ENCODE peak calls at places on chromosome 4, in five cellular contexts. T is tibial artery, X is GM12864, K is Calu3, B is NCI-H446. S is an unnamed sample.

GRCh38 chr4:27684501-27685077 is 823.9 kb downstream of the STIM2 start:
- DNase-seq in B (peak), T (no peak), X (peak), K (peak), S (peak)

GRCh38 chr4:111678908-111679307 is 466.3 kb upstream of the FAM241A start:
- DNase-seq in B (no peak), X (no peak), K (no peak), T (no peak), S (no peak)

GRCh38 chr4:149584703-149585102 is 230.9 kb downstream of the IQCM start:
- DNase-seq in T (no peak), X (no peak), B (no peak), K (no peak), S (no peak)

GRCh38 chr4:10666616-10667015 is 18.0 kb downstream of the CLNK start:
- DNase-seq in B (peak), X (no peak), K (no peak), T (no peak), S (no peak)

GRCh38 chr4:36394352-36394903 is 113.0 kb downstream of the DTHD1 start:
- DNase-seq in T (no peak), K (no peak), X (peak), B (no peak), S (no peak)

GRCh38 chr4:37604464-37604863 is 81.7 kb downstream of the RELL1 start:
- DNase-seq in B (no peak), T (no peak), K (no peak), X (no peak), S (no peak)

GRCh38 chr4:97235516-97235915 is 907.8 kb downstream of the STPG2 start:
- DNase-seq in B (no peak), T (no peak), X (no peak), K (no peak), S (no peak)

GRCh38 chr4:26320159-26320452 is 708 bp upstream of the RBPJ start:
- DNase-seq in K (peak), B (no peak), T (no peak), X (peak), S (peak)

GRCh38 chr4:188780028-188780427 is 640.8 kb downstream of the TRIML1 start:
- DNase-seq in B (no peak), K (no peak), T (no peak), X (no peak), S (no peak)

S was measured in NCI-H460.